ENCODE peak calls at places on chromosomes 1 and 21, in five cellular contexts. One of them, this sample, is unnamed.

GRCh38 chr1:221440658-221441057 is 301.2 kb downstream of the DUSP10 start:
- DNase-seq in stomach: no peak
- DNase-seq in H1: no peak
- DNase-seq in A549: no peak
- DNase-seq in ovary: no peak
- DNase-seq in this sample: peak; percentile 79

GRCh38 chr1:18481190-18481920 is 625 bp downstream of the KLHDC7A start:
- DNase-seq in stomach: peak; percentile 40
- DNase-seq in H1: no peak
- DNase-seq in A549: no peak
- DNase-seq in ovary: no peak
- DNase-seq in this sample: no peak

GRCh38 chr1:56577859-56578663 is 1.3 kb downstream of the PLPP3 start:
- DNase-seq in stomach: peak; percentile 84
- DNase-seq in H1: no peak
- DNase-seq in A549: peak; percentile 26
- DNase-seq in ovary: peak; percentile 52
- DNase-seq in this sample: peak; percentile 78

GRCh38 chr1:51088474-51088873 is 13.6 kb upstream of the C1orf185 start:
- DNase-seq in stomach: no peak
- DNase-seq in H1: no peak
- DNase-seq in A549: peak; percentile 6
- DNase-seq in ovary: no peak
- DNase-seq in this sample: no peak

GRCh38 chr1:218317061-218317460 is 28.1 kb upstream of the TGFB2 start:
- DNase-seq in stomach: no peak
- DNase-seq in H1: no peak
- DNase-seq in A549: no peak
- DNase-seq in ovary: no peak
- DNase-seq in this sample: no peak

GRCh38 chr1:87449348-87449963 is 120.8 kb downstream of the LMO4 start:
- DNase-seq in stomach: peak; percentile 85
- DNase-seq in H1: no peak
- DNase-seq in A549: no peak
- DNase-seq in ovary: no peak
- DNase-seq in this sample: peak; percentile 87

GRCh38 chr1:9108056-9108665 is 20.7 kb downstream of the GPR157 start:
- DNase-seq in stomach: no peak
- DNase-seq in H1: no peak
- DNase-seq in A549: no peak
- DNase-seq in ovary: peak; percentile 19
- DNase-seq in this sample: peak; percentile 48

GRCh38 chr1:156073110-156073693 is 9.1 kb downstream of the MEX3A start:
- DNase-seq in stomach: no peak
- DNase-seq in H1: no peak
- DNase-seq in A549: no peak
- DNase-seq in ovary: no peak
- DNase-seq in this sample: no peak

GRCh38 chr1:56429288-56429687 is 150.1 kb downstream of the PLPP3 start:
- DNase-seq in stomach: no peak
- DNase-seq in H1: no peak
- DNase-seq in A549: no peak
- DNase-seq in ovary: no peak
- DNase-seq in this sample: no peak

GRCh38 chr1:112708002-112708448 is 1.1 kb upstream of the RHOC start:
- DNase-seq in stomach: no peak
- DNase-seq in H1: no peak
- DNase-seq in A549: no peak
- DNase-seq in ovary: no peak
- DNase-seq in this sample: peak; percentile 52

GRCh38 chr1:201429771-201430501 is 8.4 kb upstream of the TNNI1 start:
- DNase-seq in stomach: no peak
- DNase-seq in H1: no peak
- DNase-seq in A549: no peak
- DNase-seq in ovary: no peak
- DNase-seq in this sample: no peak

GRCh38 chr21:39489380-39489924 is 37.7 kb downstream of the SH3BGR start:
- DNase-seq in stomach: no peak
- DNase-seq in H1: no peak
- DNase-seq in A549: no peak
- DNase-seq in ovary: no peak
- DNase-seq in this sample: no peak

GRCh38 chr1:67604778-67605177 is 80.2 kb upstream of the GADD45A start:
- DNase-seq in stomach: no peak
- DNase-seq in H1: no peak
- DNase-seq in A549: no peak
- DNase-seq in ovary: no peak
- DNase-seq in this sample: no peak

GRCh38 chr1:164311376-164311775 is 247.6 kb upstream of the PBX1 start:
- DNase-seq in stomach: no peak
- DNase-seq in H1: no peak
- DNase-seq in A549: no peak
- DNase-seq in ovary: no peak
- DNase-seq in this sample: no peak

GRCh38 chr1:56081151-56081550 is 498.2 kb downstream of the PLPP3 start:
- DNase-seq in stomach: no peak
- DNase-seq in H1: no peak
- DNase-seq in A549: no peak
- DNase-seq in ovary: peak; percentile 57
- DNase-seq in this sample: peak; percentile 71

GRCh38 chr1:161013591-161014513 is 7.1 kb downstream of the F11R start:
- DNase-seq in stomach: peak; percentile 89
- DNase-seq in H1: no peak
- DNase-seq in A549: peak; percentile 91
- DNase-seq in ovary: peak; percentile 86
- DNase-seq in this sample: peak; percentile 87

GRCh38 chr1:186806477-186806876 is 22.3 kb upstream of the PLA2G4A start:
- DNase-seq in stomach: no peak
- DNase-seq in H1: no peak
- DNase-seq in A549: peak; percentile 77
- DNase-seq in ovary: no peak
- DNase-seq in this sample: no peak

GRCh38 chr1:38045431-38046332 is 911 bp downstream of the POU3F1 start:
- DNase-seq in stomach: no peak
- DNase-seq in H1: no peak
- DNase-seq in A549: peak; percentile 50
- DNase-seq in ovary: no peak
- DNase-seq in this sample: no peak

GRCh38 chr1:17233675-17234074 is 15.2 kb upstream of the PADI3 start:
- DNase-seq in stomach: peak; percentile 29
- DNase-seq in H1: no peak
- DNase-seq in A549: peak; percentile 96
- DNase-seq in ovary: no peak
- DNase-seq in this sample: no peak

GRCh38 chr1:17235135-17235880 is 13.6 kb upstream of the PADI3 start:
- DNase-seq in stomach: no peak
- DNase-seq in H1: no peak
- DNase-seq in A549: peak; percentile 48
- DNase-seq in ovary: no peak
- DNase-seq in this sample: no peak

GRCh38 chr1:17234405-17234804 is 14.5 kb upstream of the PADI3 start:
- DNase-seq in stomach: no peak
- DNase-seq in H1: no peak
- DNase-seq in A549: no peak
- DNase-seq in ovary: no peak
- DNase-seq in this sample: no peak

GRCh38 chr1:17239420-17239819 is 9.5 kb upstream of the PADI3 start:
- DNase-seq in stomach: no peak
- DNase-seq in H1: peak; percentile 39
- DNase-seq in A549: peak; percentile 91
- DNase-seq in ovary: no peak
- DNase-seq in this sample: no peak

DNA sequence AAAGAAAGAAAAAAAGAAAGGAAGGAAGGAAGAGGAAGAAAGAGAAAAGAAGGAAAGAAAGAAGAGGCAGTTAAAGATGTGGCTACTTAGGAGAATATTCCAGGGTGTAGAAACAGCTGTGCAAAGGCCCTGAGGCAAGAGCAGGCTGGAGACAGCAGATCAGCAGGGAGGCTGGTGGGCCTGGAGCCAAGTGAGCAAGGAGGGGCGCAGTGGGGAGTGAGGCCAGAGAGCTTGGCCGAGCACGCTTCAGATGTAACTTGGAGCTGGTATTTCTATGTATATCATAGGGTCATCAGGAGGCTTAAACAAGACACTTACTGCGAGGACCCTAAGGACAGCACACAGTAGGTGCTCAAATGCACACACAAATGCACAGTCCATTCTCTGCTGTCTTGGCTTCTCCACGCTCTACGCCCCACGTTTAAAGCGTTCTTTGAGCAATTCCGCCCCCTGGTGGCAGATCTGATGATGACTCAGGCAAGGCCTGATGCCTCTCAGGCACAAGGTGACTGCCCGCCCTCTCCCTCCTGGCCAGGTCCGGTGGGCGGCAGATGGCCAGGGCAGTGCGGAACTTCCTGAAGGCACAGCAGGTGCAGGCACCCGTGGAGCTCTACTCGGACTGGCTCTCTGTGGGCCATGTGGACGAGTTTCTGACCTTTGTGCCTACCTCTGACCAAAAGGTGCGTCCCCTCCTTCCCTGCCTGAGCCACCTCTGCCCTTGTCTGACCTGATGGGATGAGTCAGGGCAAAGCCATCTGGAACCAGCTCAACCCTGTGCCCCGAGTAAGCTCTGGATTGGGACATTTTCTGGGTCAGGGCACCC is 11.9 kb upstream of the PADI3 start:
- DNase-seq in stomach: peak; percentile 91
- DNase-seq in H1: peak; percentile 79
- DNase-seq in A549: peak; percentile 92
- DNase-seq in ovary: peak; percentile 85
- DNase-seq in this sample: peak; percentile 83
- TF ChIP-seq EP300 in stomach: no peak
- TF ChIP-seq EP300 in H1: no peak
- TF ChIP-seq EP300 in A549: no peak
- TF ChIP-seq EP300 in ovary: no peak
- TF ChIP-seq EP300 in this sample: no peak

GRCh38 chr1:2799811-2800663 is 1.5 kb downstream of the TTC34 start:
- DNase-seq in stomach: no peak
- DNase-seq in H1: no peak
- DNase-seq in A549: no peak
- DNase-seq in ovary: no peak
- DNase-seq in this sample: peak; percentile 57
- H3K4me1 ChIP-seq in stomach: no peaks in the 10 kb centered on the region
- H3K4me1 ChIP-seq in H1: no peaks in the 10 kb centered on the region
- H3K4me1 ChIP-seq in A549: no peaks in the 10 kb centered on the region
- H3K4me1 ChIP-seq in ovary: no peaks in the 10 kb centered on the region
- H3K4me1 ChIP-seq in this sample: no peaks in the 10 kb centered on the region

GRCh38 chr1:114094675-114095074 is 59.0 kb downstream of the SYT6 start:
- DNase-seq in stomach: no peak
- DNase-seq in H1: no peak
- DNase-seq in A549: no peak
- DNase-seq in ovary: no peak
- DNase-seq in this sample: no peak
- TF ChIP-seq EP300 in stomach: no peak
- TF ChIP-seq EP300 in H1: no peak
- TF ChIP-seq EP300 in A549: no peak
- TF ChIP-seq EP300 in ovary: no peak
- TF ChIP-seq EP300 in this sample: no peak

DNA sequence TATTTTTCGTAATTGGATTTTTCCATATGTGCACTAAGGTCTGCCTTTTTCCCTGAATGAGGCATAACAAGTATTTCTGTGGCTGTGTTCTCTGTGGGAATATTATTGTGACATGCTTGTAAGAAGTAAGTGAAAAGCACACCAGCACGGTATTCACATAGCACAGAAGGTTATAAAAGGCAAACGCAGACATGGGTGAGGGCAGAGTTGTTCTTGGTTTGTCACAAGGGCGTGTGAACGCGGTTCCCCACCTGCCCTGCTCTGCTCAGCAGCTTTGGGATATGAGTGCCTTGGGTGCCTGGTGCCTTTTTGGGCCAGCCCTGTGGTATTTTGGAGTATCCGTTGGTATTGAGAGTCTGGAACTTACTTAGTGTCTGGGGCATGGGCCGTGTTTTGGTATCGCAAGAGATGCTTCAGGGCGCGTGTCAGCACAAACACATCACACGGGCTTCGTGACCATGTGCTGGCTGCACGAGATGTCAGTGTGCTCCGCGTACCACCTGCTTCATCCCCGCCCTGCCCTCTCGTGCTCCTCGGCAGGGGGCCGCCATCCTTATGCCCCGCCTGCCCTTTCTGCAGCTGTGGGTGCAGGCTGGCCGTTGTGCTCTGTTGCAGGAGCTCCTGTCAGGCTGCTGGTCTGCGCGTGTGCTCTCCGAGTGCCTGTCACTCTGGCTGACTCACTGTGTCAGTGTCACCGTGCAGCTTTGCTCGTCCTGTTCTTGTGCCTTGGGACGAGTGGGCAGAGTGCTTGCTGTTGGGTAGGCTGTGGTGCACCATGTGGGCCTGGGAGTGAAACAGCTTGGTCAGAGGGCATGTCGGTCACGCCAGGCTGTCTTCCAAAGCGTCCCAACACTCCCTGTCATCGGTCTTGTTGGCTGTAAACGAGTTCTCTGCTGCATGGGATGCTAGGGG is 15.0 kb downstream of the SKI start:
- DNase-seq in stomach: no peak
- DNase-seq in H1: no peak
- DNase-seq in A549: no peak
- DNase-seq in ovary: no peak
- DNase-seq in this sample: no peak
- H3K4me1 ChIP-seq in stomach: peaks cover 72% of the 10 kb centered on the region
- H3K4me1 ChIP-seq in H1: peaks cover 7% of the 10 kb centered on the region
- H3K4me1 ChIP-seq in A549: no peaks in the 10 kb centered on the region
- H3K4me1 ChIP-seq in ovary: peaks cover 31% of the 10 kb centered on the region
- H3K4me1 ChIP-seq in this sample: peaks cover 89% of the 10 kb centered on the region

DNA sequence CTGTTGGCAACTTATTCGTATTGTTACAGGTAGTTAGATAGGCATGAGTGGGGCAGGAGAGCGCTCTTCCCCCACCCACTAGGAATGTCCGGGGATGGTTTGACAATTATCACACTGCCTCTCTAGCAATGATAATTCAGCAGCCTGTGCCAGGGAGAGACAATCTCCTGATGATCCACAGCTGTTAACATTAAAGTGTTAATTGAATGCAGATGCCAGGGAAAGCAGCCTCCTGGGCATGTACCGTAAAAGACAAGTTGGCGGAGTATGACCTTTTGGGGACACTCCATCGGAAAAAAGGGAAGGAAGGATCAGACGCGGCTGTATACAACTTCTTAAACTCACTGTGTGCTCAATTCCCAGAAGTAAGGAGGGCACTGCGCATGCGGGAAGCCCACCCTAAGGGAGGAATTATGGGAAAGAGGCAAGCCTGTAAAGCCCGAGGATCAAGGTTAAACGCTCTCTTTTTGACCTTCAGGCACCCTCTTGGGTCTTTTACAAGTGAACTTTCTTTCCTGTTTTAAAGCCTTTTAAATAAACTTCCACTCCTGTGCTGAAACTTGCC is 62.6 kb downstream of the MAP3K7CL start:
- DNase-seq in stomach: no peak
- DNase-seq in H1: no peak
- DNase-seq in A549: no peak
- DNase-seq in ovary: no peak
- DNase-seq in this sample: no peak
- TF ChIP-seq EP300 in stomach: no peak
- TF ChIP-seq EP300 in H1: no peak
- TF ChIP-seq EP300 in A549: no peak
- TF ChIP-seq EP300 in ovary: no peak
- TF ChIP-seq EP300 in this sample: no peak